ENCODE peak calls at places on chromosomes 16 and 17, in seven cellular contexts. L, C, R, G, V, Y and U are unnamed samples.

GRCh38 chr17:49700956-49701355 is 6.8 kb downstream of the SLC35B1 start:
- DNase-seq in L (no peak), C (no peak), R (no peak), G (no peak), V (peak; percentile 28), Y (no peak), U (no peak)

GRCh38 chr17:55394357-55395021 is 27.1 kb downstream of the MMD start:
- DNase-seq in L (no peak), C (no peak), R (no peak), G (no peak), V (no peak), Y (no peak), U (no peak)

GRCh38 chr16:55711959-55712876 is 56.4 kb downstream of the SLC6A2 start:
- DNase-seq in L (peak; percentile 75), C (no peak), R (peak; percentile 31), G (peak; percentile 55), V (peak; percentile 26), Y (peak; percentile 71), U (peak; percentile 77)

GRCh38 chr17:78979780-78980623 is at the start of gene LGALS3BP:
- DNase-seq in L (peak; percentile 80), C (no peak), R (peak; percentile 70), G (no peak), V (peak; percentile 63), Y (peak; percentile 87), U (peak; percentile 74)

GRCh38 chr17:27471321-27472269 is 15.3 kb downstream of the KSR1 start:
- DNase-seq in L (no peak), C (no peak), R (peak; percentile 41), G (peak; percentile 51), V (peak; percentile 35), Y (peak; percentile 57), U (no peak)

GRCh38 chr16:50771366-50771765 is 29.5 kb downstream of the CYLD start:
- DNase-seq in L (no peak), C (no peak), R (no peak), G (no peak), V (no peak), Y (no peak), U (no peak)

GRCh38 chr16:50521246-50521900 is 26.8 kb upstream of the NKD1 start:
- DNase-seq in L (no peak), C (no peak), R (no peak), G (no peak), V (no peak), Y (no peak), U (no peak)

GRCh38 chr16:78437352-78437968 is 338.0 kb downstream of the WWOX start:
- DNase-seq in L (no peak), C (no peak), R (no peak), G (peak; percentile 8), V (no peak), Y (no peak), U (no peak)

GRCh38 chr16:61678182-61678581 is 358.1 kb downstream of the CDH8 start:
- DNase-seq in L (no peak), C (no peak), R (no peak), G (no peak), V (no peak), Y (no peak), U (no peak)

DNA sequence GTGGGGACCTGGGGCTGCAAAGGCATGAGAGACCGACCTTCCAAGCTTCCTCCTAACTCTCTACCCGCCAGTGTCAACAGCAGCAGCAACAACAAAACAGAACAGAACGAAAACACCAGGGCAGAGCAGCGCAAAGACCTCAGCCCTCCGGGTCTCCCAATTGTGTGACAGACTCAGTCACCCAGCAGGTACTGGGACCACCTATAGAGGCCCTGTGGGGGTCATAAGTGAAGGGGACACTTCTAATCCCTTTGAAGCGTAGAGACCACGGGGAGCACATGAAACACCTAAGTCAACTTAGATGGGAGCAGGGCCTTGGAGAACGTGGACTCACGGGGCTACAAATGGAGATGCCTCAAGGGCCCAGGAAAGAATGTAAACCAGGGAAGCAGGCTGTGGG is 12.6 kb upstream of the CCDC182 start:
- DNase-seq in L (no peak), C (no peak), R (no peak), G (no peak), V (no peak), Y (no peak), U (no peak)
- H3K27ac ChIP-seq in L (no peak overlapping the region), C (no peak overlapping the region), R (no peak overlapping the region), G (no peak overlapping the region), V (no peak overlapping the region), Y (no peak overlapping the region), U (no peak overlapping the region)

DNA sequence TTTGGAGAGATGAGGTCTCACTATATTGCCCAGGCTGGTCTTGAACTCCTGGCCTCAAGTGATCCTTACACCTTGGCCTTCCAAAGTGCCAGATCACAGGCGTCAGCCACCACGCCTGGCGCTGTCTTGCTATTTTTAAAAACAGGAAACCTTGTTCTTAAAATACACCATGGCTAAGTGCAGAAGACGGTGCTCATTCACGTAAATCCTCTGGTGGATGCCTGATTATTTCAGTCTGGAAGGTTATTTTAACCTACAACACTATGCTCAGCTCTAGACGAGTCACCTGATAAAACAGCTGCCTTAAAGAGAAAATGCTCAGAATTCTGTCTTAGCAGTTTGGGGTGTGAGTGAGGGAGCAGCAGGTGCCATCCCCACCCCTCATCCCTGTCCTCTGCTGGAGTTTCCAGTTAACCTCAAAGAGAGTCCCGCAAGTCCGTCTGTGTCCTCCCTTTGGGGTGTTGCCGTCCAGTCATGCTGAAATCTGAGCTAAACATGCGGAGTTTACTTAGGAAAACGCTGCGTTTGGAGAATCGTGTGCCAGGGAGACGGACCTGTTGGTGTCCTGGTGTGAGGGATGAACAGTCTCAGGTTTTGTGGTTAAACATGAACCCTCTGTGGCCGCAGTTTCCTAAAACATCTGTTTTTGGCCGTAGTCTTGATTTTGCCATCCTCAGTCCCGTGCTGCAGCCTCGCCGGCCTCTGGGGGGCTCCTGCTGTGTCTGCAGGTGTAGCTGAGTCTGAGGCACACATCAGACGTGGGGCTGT is 17.1 kb downstream of the SPG7 start:
- DNase-seq in L (no peak), C (no peak), R (no peak), G (no peak), V (no peak), Y (no peak), U (no peak)
- H3K27ac ChIP-seq in L (no peak overlapping the region), C (no peak overlapping the region), R (no peak overlapping the region), G (no peak overlapping the region), V (no peak overlapping the region), Y (no peak overlapping the region), U (peak overlapping the region; percentile 83)

DNA sequence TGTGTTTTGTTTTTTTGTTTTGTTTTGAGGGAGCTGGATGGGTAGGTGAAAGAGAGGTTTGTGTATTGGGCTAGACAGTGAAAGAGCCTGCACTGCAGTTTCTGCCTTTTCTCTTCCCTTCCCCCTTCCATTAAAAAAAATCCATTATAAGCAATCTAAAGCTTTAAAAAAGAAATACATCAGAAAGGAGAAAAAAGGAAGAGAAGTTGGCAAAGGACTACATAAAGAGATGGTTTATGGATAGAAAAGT is 10.7 kb upstream of the EEF2K start:
- DNase-seq in L (no peak), C (no peak), R (no peak), G (no peak), V (no peak), Y (no peak), U (no peak)
- H3K27ac ChIP-seq in L (peak overlapping the region; percentile 92), C (peak overlapping the region; percentile 73), R (no peak overlapping the region), G (peak overlapping the region; percentile 38), V (peak overlapping the region; percentile 19), Y (peak overlapping the region; percentile 71), U (peak overlapping the region; percentile 82)

DNA sequence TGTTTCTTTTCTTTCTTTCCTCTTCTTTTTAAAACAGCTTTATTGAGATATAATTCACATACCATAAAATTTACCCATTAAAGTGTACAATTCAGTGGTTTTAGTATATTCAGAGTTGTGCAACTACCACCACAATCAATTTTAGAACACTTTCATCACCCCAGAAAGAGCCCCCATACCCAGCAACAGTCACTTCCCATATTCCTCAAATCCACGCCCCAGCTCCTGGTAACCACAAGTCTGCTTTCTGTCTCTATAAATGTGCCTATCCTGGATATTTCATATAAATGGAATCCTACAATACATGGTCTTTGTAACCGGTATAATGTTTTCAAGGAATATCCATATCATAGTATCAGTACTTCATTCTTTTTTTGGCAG is 19.4 kb downstream of the RARA start:
- DNase-seq in L (no peak), C (no peak), R (no peak), G (no peak), V (no peak), Y (no peak), U (no peak)
- H3K27ac ChIP-seq in L (peak overlapping the region; percentile 94), C (peak overlapping the region; percentile 91), R (no peak overlapping the region), G (no peak overlapping the region), V (no peak overlapping the region), Y (peak overlapping the region; percentile 28), U (peak overlapping the region; percentile 97)

DNA sequence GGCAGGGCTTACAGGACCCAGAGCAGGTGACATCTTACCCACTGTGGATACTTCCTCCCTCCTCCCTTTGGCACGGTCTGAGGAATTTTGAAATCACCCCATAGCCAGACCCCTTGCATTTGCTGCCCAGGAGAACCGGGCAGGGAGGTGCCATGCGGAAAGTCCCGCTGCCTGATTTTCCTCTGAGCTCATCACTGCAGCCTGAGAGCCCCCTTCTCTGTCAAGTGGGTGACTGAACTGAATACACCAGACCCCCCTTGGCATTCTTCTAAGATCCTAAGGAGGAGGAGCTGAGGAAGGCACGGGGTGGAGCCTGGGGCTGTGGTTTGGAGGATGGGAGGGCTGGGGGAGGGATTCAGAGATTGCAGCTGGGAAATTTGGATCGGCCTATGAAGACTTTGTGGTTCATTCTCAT is 173.4 kb downstream of the RAB11FIP4 start:
- DNase-seq in L (no peak), C (no peak), R (no peak), G (no peak), V (no peak), Y (no peak), U (no peak)
- H3K27ac ChIP-seq in L (peak overlapping the region; percentile 83), C (peak overlapping the region; percentile 91), R (no peak overlapping the region), G (no peak overlapping the region), V (no peak overlapping the region), Y (peak overlapping the region; percentile 18), U (no peak overlapping the region)

DNA sequence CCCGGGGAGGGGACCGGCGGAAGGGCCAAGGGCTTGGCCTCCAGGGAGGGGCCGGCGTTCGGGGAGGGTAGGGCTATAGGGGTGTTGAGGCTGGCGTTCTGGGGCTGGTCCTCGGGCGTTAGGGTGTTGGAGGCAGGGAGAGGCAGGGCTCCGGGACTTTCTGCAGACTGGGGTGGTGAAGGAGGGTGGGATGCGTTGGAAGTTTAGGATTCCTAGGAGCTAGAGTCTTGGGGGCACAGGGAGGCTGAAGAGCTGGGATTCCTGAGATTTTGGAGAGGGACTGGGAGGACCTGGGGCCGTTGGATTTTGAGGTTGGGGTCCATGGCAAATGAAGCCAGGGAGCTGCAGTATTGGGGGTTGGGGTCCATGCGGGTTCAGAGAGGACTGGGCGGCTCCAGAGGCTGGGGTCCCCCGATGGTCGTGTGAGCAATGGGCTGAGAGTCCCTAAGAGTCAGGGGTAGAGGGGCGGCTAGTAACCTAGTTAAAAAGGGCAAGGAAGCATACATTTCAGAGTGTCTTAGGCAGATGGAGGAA is 740 bp downstream of the NFATC2IP start:
- DNase-seq in L (peak; percentile 70), C (no peak), R (no peak), G (no peak), V (no peak), Y (no peak), U (no peak)
- H3K27ac ChIP-seq in L (peak overlapping the region; percentile 90), C (peak overlapping the region; percentile 89), R (peak overlapping the region; percentile 72), G (peak overlapping the region; percentile 73), V (no peak overlapping the region), Y (peak overlapping the region; percentile 90), U (peak overlapping the region; percentile 84)

GRCh38 chr17:80961516-80961915 is 30.1 kb upstream of the CHMP6 start:
- DNase-seq in L (no peak), C (no peak), R (no peak), G (no peak), V (no peak), Y (no peak), U (peak; percentile 73)
- H3K27ac ChIP-seq in L (peak overlapping the region; percentile 97), C (peak overlapping the region; percentile 84), R (no peak overlapping the region), G (no peak overlapping the region), V (no peak overlapping the region), Y (no peak overlapping the region), U (peak overlapping the region; percentile 81)

GRCh38 chr16:23979982-23980381 is 144.2 kb downstream of the PRKCB start:
- DNase-seq in L (no peak), C (no peak), R (no peak), G (no peak), V (no peak), Y (no peak), U (no peak)
- H3K27ac ChIP-seq in L (no peak overlapping the region), C (no peak overlapping the region), R (no peak overlapping the region), G (no peak overlapping the region), V (peak overlapping the region; percentile 63), Y (no peak overlapping the region), U (no peak overlapping the region)